ENCODE peak calls at places on chromosomes 11 and 22, in six cellular contexts. One of them, this sample, is unnamed.

GRCh38 chr22:19064354-19065054 is 57.7 kb downstream of the DGCR2 start:
- DNase-seq in activated T-helper 2 cell treated with anti-CD3 and anti-CD28 coated beads, Interferon-gamma antibody, Interleukin-2, Interleukin-4, amounts not matched to agents 10 μg/mL and 5 μg/mL and 100 μg/mL, durations not matched to agents 14 hours and 24 hours and 36 hours: no peak
- DNase-seq in 8988T: no peak
- DNase-seq in body of pancreas: no peak
- DNase-seq in left lung: no peak
- DNase-seq in HEK293T: no peak
- DNase-seq in this sample: no peak

GRCh38 chr11:32847511-32847910 is 17.8 kb downstream of the PRRG4 start:
- DNase-seq in left lung: no peak
- DNase-seq in body of pancreas: no peak
- DNase-seq in 8988T: no peak
- DNase-seq in activated T-helper 2 cell treated with anti-CD3 and anti-CD28 coated beads, Interferon-gamma antibody, Interleukin-2, Interleukin-4, amounts not matched to agents 10 μg/mL and 5 μg/mL and 100 μg/mL, durations not matched to agents 14 hours and 24 hours and 36 hours: no peak
- DNase-seq in HEK293T: no peak
- DNase-seq in this sample: no peak

GRCh38 chr11:469684-470667 is 19.9 kb downstream of the PTDSS2 start:
- DNase-seq in body of pancreas: peak
- DNase-seq in 8988T: no peak
- DNase-seq in HEK293T: no peak
- DNase-seq in activated T-helper 2 cell treated with anti-CD3 and anti-CD28 coated beads, Interferon-gamma antibody, Interleukin-2, Interleukin-4, amounts not matched to agents 10 μg/mL and 5 μg/mL and 100 μg/mL, durations not matched to agents 14 hours and 24 hours and 36 hours: no peak
- DNase-seq in left lung: peak
- DNase-seq in this sample: peak

GRCh38 chr11:108551653-108552462 is 41.7 kb downstream of the EXPH5 start:
- DNase-seq in activated T-helper 2 cell treated with anti-CD3 and anti-CD28 coated beads, Interferon-gamma antibody, Interleukin-2, Interleukin-4, amounts not matched to agents 10 μg/mL and 5 μg/mL and 100 μg/mL, durations not matched to agents 14 hours and 24 hours and 36 hours: no peak
- DNase-seq in left lung: no peak
- DNase-seq in body of pancreas: no peak
- DNase-seq in HEK293T: peak
- DNase-seq in 8988T: no peak
- DNase-seq in this sample: no peak

GRCh38 chr11:46207270-46207669 is 70.2 kb upstream of the CREB3L1 start:
- DNase-seq in body of pancreas: no peak
- DNase-seq in 8988T: no peak
- DNase-seq in activated T-helper 2 cell treated with anti-CD3 and anti-CD28 coated beads, Interferon-gamma antibody, Interleukin-2, Interleukin-4, amounts not matched to agents 10 μg/mL and 5 μg/mL and 100 μg/mL, durations not matched to agents 14 hours and 24 hours and 36 hours: no peak
- DNase-seq in left lung: no peak
- DNase-seq in HEK293T: no peak
- DNase-seq in this sample: no peak

GRCh38 chr22:34966980-34967379 is 99.0 kb upstream of the ISX start:
- DNase-seq in HEK293T: no peak
- DNase-seq in activated T-helper 2 cell treated with anti-CD3 and anti-CD28 coated beads, Interferon-gamma antibody, Interleukin-2, Interleukin-4, amounts not matched to agents 10 μg/mL and 5 μg/mL and 100 μg/mL, durations not matched to agents 14 hours and 24 hours and 36 hours: no peak
- DNase-seq in left lung: no peak
- DNase-seq in 8988T: no peak
- DNase-seq in body of pancreas: no peak
- DNase-seq in this sample: no peak

GRCh38 chr11:124536520-124536919 is 6.9 kb downstream of the OR8B12 start:
- DNase-seq in 8988T: no peak
- DNase-seq in activated T-helper 2 cell treated with anti-CD3 and anti-CD28 coated beads, Interferon-gamma antibody, Interleukin-2, Interleukin-4, amounts not matched to agents 10 μg/mL and 5 μg/mL and 100 μg/mL, durations not matched to agents 14 hours and 24 hours and 36 hours: no peak
- DNase-seq in body of pancreas: no peak
- DNase-seq in HEK293T: no peak
- DNase-seq in left lung: peak
- DNase-seq in this sample: no peak

GRCh38 chr11:520428-521178 is 13.6 kb upstream of the RNH1 start:
- DNase-seq in body of pancreas: peak
- DNase-seq in left lung: peak
- DNase-seq in HEK293T: no peak
- DNase-seq in 8988T: no peak
- DNase-seq in activated T-helper 2 cell treated with anti-CD3 and anti-CD28 coated beads, Interferon-gamma antibody, Interleukin-2, Interleukin-4, amounts not matched to agents 10 μg/mL and 5 μg/mL and 100 μg/mL, durations not matched to agents 14 hours and 24 hours and 36 hours: no peak
- DNase-seq in this sample: no peak

GRCh38 chr11:75339685-75340409 is 11.6 kb downstream of the ARRB1 start:
- DNase-seq in 8988T: no peak
- DNase-seq in body of pancreas: no peak
- DNase-seq in left lung: no peak
- DNase-seq in HEK293T: no peak
- DNase-seq in activated T-helper 2 cell treated with anti-CD3 and anti-CD28 coated beads, Interferon-gamma antibody, Interleukin-2, Interleukin-4, amounts not matched to agents 10 μg/mL and 5 μg/mL and 100 μg/mL, durations not matched to agents 14 hours and 24 hours and 36 hours: no peak
- DNase-seq in this sample: no peak

GRCh38 chr11:134151083-134151747 is 72.6 kb downstream of the NCAPD3 start:
- DNase-seq in 8988T: no peak
- DNase-seq in left lung: no peak
- DNase-seq in body of pancreas: no peak
- DNase-seq in activated T-helper 2 cell treated with anti-CD3 and anti-CD28 coated beads, Interferon-gamma antibody, Interleukin-2, Interleukin-4, amounts not matched to agents 10 μg/mL and 5 μg/mL and 100 μg/mL, durations not matched to agents 14 hours and 24 hours and 36 hours: no peak
- DNase-seq in HEK293T: no peak
- DNase-seq in this sample: no peak

GRCh38 chr11:19938051-19938856 is 222.0 kb downstream of the DBX1 start:
- DNase-seq in body of pancreas: peak
- DNase-seq in activated T-helper 2 cell treated with anti-CD3 and anti-CD28 coated beads, Interferon-gamma antibody, Interleukin-2, Interleukin-4, amounts not matched to agents 10 μg/mL and 5 μg/mL and 100 μg/mL, durations not matched to agents 14 hours and 24 hours and 36 hours: no peak
- DNase-seq in left lung: no peak
- DNase-seq in HEK293T: peak
- DNase-seq in 8988T: peak
- DNase-seq in this sample: peak

GRCh38 chr11:112025682-112026081 is 474 bp downstream of the DLAT start:
- DNase-seq in activated T-helper 2 cell treated with anti-CD3 and anti-CD28 coated beads, Interferon-gamma antibody, Interleukin-2, Interleukin-4, amounts not matched to agents 10 μg/mL and 5 μg/mL and 100 μg/mL, durations not matched to agents 14 hours and 24 hours and 36 hours: no peak
- DNase-seq in body of pancreas: no peak
- DNase-seq in 8988T: peak
- DNase-seq in left lung: no peak
- DNase-seq in HEK293T: no peak
- DNase-seq in this sample: no peak

GRCh38 chr11:121656333-121657090 is 203.7 kb upstream of the SORL1-AS1 start:
- DNase-seq in left lung: no peak
- DNase-seq in HEK293T: no peak
- DNase-seq in body of pancreas: no peak
- DNase-seq in 8988T: no peak
- DNase-seq in activated T-helper 2 cell treated with anti-CD3 and anti-CD28 coated beads, Interferon-gamma antibody, Interleukin-2, Interleukin-4, amounts not matched to agents 10 μg/mL and 5 μg/mL and 100 μg/mL, durations not matched to agents 14 hours and 24 hours and 36 hours: no peak
- DNase-seq in this sample: no peak

GRCh38 chr11:109275931-109276330 is 146.1 kb upstream of the C11orf87 start:
- DNase-seq in activated T-helper 2 cell treated with anti-CD3 and anti-CD28 coated beads, Interferon-gamma antibody, Interleukin-2, Interleukin-4, amounts not matched to agents 10 μg/mL and 5 μg/mL and 100 μg/mL, durations not matched to agents 14 hours and 24 hours and 36 hours: no peak
- DNase-seq in left lung: no peak
- DNase-seq in body of pancreas: no peak
- DNase-seq in HEK293T: no peak
- DNase-seq in 8988T: no peak
- DNase-seq in this sample: no peak

GRCh38 chr11:1300569-1301187 is 8.8 kb downstream of the TOLLIP start:
- DNase-seq in left lung: no peak
- DNase-seq in body of pancreas: peak
- DNase-seq in activated T-helper 2 cell treated with anti-CD3 and anti-CD28 coated beads, Interferon-gamma antibody, Interleukin-2, Interleukin-4, amounts not matched to agents 10 μg/mL and 5 μg/mL and 100 μg/mL, durations not matched to agents 14 hours and 24 hours and 36 hours: no peak
- DNase-seq in 8988T: peak
- DNase-seq in HEK293T: no peak
- DNase-seq in this sample: peak

GRCh38 chr11:6925636-6926207 is 504 bp upstream of the ZNF215 start:
- DNase-seq in 8988T: no peak
- DNase-seq in activated T-helper 2 cell treated with anti-CD3 and anti-CD28 coated beads, Interferon-gamma antibody, Interleukin-2, Interleukin-4, amounts not matched to agents 10 μg/mL and 5 μg/mL and 100 μg/mL, durations not matched to agents 14 hours and 24 hours and 36 hours: no peak
- DNase-seq in left lung: no peak
- DNase-seq in body of pancreas: no peak
- DNase-seq in HEK293T: no peak
- DNase-seq in this sample: no peak

This sample was measured in aorta.